ENCODE peak calls at places on chromosomes 12 and 14, in seven cellular contexts. One of them, this sample, is unnamed. For H3K4me1, the result is how much of the 10 kb centered on the place peaks cover.

GRCh38 chr12:131943389-131943788 is 6.4 kb upstream of the EP400 start:
- DNase-seq in HepG2: no peak
- DNase-seq in CD8-positive, alpha-beta T cell: no peak
- DNase-seq in Peyer's patch: peak
- DNase-seq in lung: no peak
- DNase-seq in IMR-90: no peak
- DNase-seq in transverse colon: peak
- DNase-seq in this sample: no peak

GRCh38 chr14:54794796-54795195 is 107.8 kb downstream of the GCH1 start:
- DNase-seq in HepG2: no peak
- DNase-seq in CD8-positive, alpha-beta T cell: no peak
- DNase-seq in Peyer's patch: no peak
- DNase-seq in lung: no peak
- DNase-seq in IMR-90: no peak
- DNase-seq in transverse colon: no peak
- DNase-seq in this sample: no peak

GRCh38 chr12:13725049-13725448 is 256.4 kb downstream of the GRIN2B start:
- DNase-seq in HepG2: no peak
- DNase-seq in CD8-positive, alpha-beta T cell: no peak
- DNase-seq in Peyer's patch: no peak
- DNase-seq in lung: no peak
- DNase-seq in IMR-90: no peak
- DNase-seq in transverse colon: no peak
- DNase-seq in this sample: no peak

GRCh38 chr14:53792909-53793308 is 163.7 kb downstream of the BMP4 start:
- DNase-seq in HepG2: no peak
- DNase-seq in CD8-positive, alpha-beta T cell: no peak
- DNase-seq in Peyer's patch: no peak
- DNase-seq in lung: no peak
- DNase-seq in IMR-90: no peak
- DNase-seq in transverse colon: no peak
- DNase-seq in this sample: no peak

GRCh38 chr14:104794099-104794498 is 1.4 kb downstream of the AKT1 start:
- DNase-seq in HepG2: peak
- DNase-seq in CD8-positive, alpha-beta T cell: peak
- DNase-seq in Peyer's patch: peak
- DNase-seq in lung: peak
- DNase-seq in IMR-90: peak
- DNase-seq in transverse colon: peak
- DNase-seq in this sample: peak

GRCh38 chr12:103901518-103902173 is 28.6 kb upstream of the HSP90B1 start:
- DNase-seq in HepG2: no peak
- DNase-seq in CD8-positive, alpha-beta T cell: peak
- DNase-seq in Peyer's patch: peak
- DNase-seq in lung: no peak
- DNase-seq in IMR-90: no peak
- DNase-seq in transverse colon: peak
- DNase-seq in this sample: no peak

GRCh38 chr12:69440016-69440415 is 30.2 kb upstream of the FRS2 start:
- DNase-seq in HepG2: no peak
- DNase-seq in CD8-positive, alpha-beta T cell: no peak
- DNase-seq in Peyer's patch: no peak
- DNase-seq in lung: no peak
- DNase-seq in IMR-90: no peak
- DNase-seq in transverse colon: no peak
- DNase-seq in this sample: no peak

GRCh38 chr12:50597200-50598195 is 92.7 kb downstream of the DIP2B start:
- DNase-seq in HepG2: no peak
- DNase-seq in CD8-positive, alpha-beta T cell: peak
- DNase-seq in Peyer's patch: peak
- DNase-seq in lung: no peak
- DNase-seq in IMR-90: peak
- DNase-seq in transverse colon: no peak
- DNase-seq in this sample: no peak

GRCh38 chr14:95495538-95496025 is 20.9 kb downstream of the SYNE3 start:
- DNase-seq in HepG2: no peak
- DNase-seq in CD8-positive, alpha-beta T cell: no peak
- DNase-seq in Peyer's patch: peak
- DNase-seq in lung: no peak
- DNase-seq in IMR-90: no peak
- DNase-seq in transverse colon: peak
- DNase-seq in this sample: peak

GRCh38 chr12:109718390-109718789 is 4.8 kb downstream of the FAM222A start:
- DNase-seq in HepG2: no peak
- DNase-seq in CD8-positive, alpha-beta T cell: no peak
- DNase-seq in Peyer's patch: no peak
- DNase-seq in lung: no peak
- DNase-seq in IMR-90: no peak
- DNase-seq in transverse colon: no peak
- DNase-seq in this sample: no peak

GRCh38 chr12:57744194-57744776 is 554 bp upstream of the TSPAN31 start:
- DNase-seq in HepG2: no peak
- DNase-seq in CD8-positive, alpha-beta T cell: peak
- DNase-seq in Peyer's patch: peak
- DNase-seq in lung: peak
- DNase-seq in IMR-90: peak
- DNase-seq in transverse colon: peak
- DNase-seq in this sample: peak

GRCh38 chr12:57735952-57736742 is 2.4 kb downstream of the AGAP2 start:
- DNase-seq in HepG2: peak
- DNase-seq in CD8-positive, alpha-beta T cell: no peak
- DNase-seq in Peyer's patch: no peak
- DNase-seq in lung: no peak
- DNase-seq in IMR-90: peak
- DNase-seq in transverse colon: no peak
- DNase-seq in this sample: no peak

GRCh38 chr12:52835271-52836041 is 1.3 kb upstream of the KRT79 start:
- DNase-seq in HepG2: no peak
- DNase-seq in CD8-positive, alpha-beta T cell: no peak
- DNase-seq in Peyer's patch: no peak
- DNase-seq in lung: no peak
- DNase-seq in IMR-90: no peak
- DNase-seq in transverse colon: no peak
- DNase-seq in this sample: no peak

GRCh38 chr14:69610859-69611263 is 535 bp upstream of the SUSD6 start:
- DNase-seq in HepG2: no peak
- DNase-seq in CD8-positive, alpha-beta T cell: no peak
- DNase-seq in Peyer's patch: no peak
- DNase-seq in lung: no peak
- DNase-seq in IMR-90: no peak
- DNase-seq in transverse colon: no peak
- DNase-seq in this sample: no peak

GRCh38 chr14:45811155-45811554 is 558.2 kb upstream of the MIS18BP1 start:
- DNase-seq in HepG2: no peak
- DNase-seq in CD8-positive, alpha-beta T cell: no peak
- DNase-seq in Peyer's patch: no peak
- DNase-seq in lung: no peak
- DNase-seq in IMR-90: no peak
- DNase-seq in transverse colon: no peak
- DNase-seq in this sample: no peak

GRCh38 chr14:22122227-22123187 is 448.9 kb upstream of the OR4E1 start:
- DNase-seq in HepG2: peak
- DNase-seq in CD8-positive, alpha-beta T cell: no peak
- DNase-seq in Peyer's patch: no peak
- DNase-seq in lung: no peak
- DNase-seq in IMR-90: peak
- DNase-seq in transverse colon: peak
- DNase-seq in this sample: peak

GRCh38 chr12:131072446-131073230 is 118.9 kb downstream of the ADGRD1 start:
- DNase-seq in HepG2: no peak
- DNase-seq in CD8-positive, alpha-beta T cell: no peak
- DNase-seq in Peyer's patch: no peak
- DNase-seq in lung: no peak
- DNase-seq in IMR-90: no peak
- DNase-seq in transverse colon: no peak
- DNase-seq in this sample: no peak

GRCh38 chr14:81312289-81312876 is 87.7 kb downstream of the STON2 start:
- DNase-seq in HepG2: no peak
- DNase-seq in CD8-positive, alpha-beta T cell: no peak
- DNase-seq in Peyer's patch: no peak
- DNase-seq in lung: no peak
- DNase-seq in IMR-90: no peak
- DNase-seq in transverse colon: no peak
- DNase-seq in this sample: no peak

GRCh38 chr14:81311816-81312215 is 88.3 kb downstream of the STON2 start:
- DNase-seq in HepG2: no peak
- DNase-seq in CD8-positive, alpha-beta T cell: no peak
- DNase-seq in Peyer's patch: no peak
- DNase-seq in lung: no peak
- DNase-seq in IMR-90: no peak
- DNase-seq in transverse colon: no peak
- DNase-seq in this sample: no peak

GRCh38 chr14:81311128-81311527 is 89.0 kb downstream of the STON2 start:
- DNase-seq in HepG2: no peak
- DNase-seq in CD8-positive, alpha-beta T cell: no peak
- DNase-seq in Peyer's patch: no peak
- DNase-seq in lung: no peak
- DNase-seq in IMR-90: no peak
- DNase-seq in transverse colon: no peak
- DNase-seq in this sample: no peak

GRCh38 chr14:81309511-81309910 is 88.8 kb upstream of the GTF2A1 start:
- DNase-seq in HepG2: no peak
- DNase-seq in CD8-positive, alpha-beta T cell: no peak
- DNase-seq in Peyer's patch: no peak
- DNase-seq in lung: no peak
- DNase-seq in IMR-90: no peak
- DNase-seq in transverse colon: no peak
- DNase-seq in this sample: no peak

DNA sequence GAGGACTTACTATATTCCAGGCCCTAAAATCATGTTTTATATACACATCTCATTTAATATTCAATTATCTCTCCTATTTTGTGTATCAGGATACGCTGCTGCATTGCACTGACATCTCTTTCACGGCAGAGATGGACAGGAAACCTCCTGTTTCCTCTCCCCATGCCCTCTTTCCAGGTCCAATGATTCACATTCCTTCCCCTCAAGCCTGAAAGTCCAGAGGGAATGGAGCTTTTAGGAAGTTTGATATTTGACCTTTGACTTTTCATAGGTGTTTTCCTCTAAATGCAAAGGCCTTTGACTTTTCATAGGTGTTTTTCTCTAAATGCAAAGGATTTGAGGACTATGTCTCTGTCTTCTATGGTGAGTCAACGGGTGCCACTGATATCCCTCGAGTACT is 89.5 kb downstream of the STON2 start:
- DNase-seq in HepG2: no peak
- DNase-seq in CD8-positive, alpha-beta T cell: no peak
- DNase-seq in Peyer's patch: no peak
- DNase-seq in lung: no peak
- DNase-seq in IMR-90: no peak
- DNase-seq in transverse colon: no peak
- DNase-seq in this sample: no peak
- H3K4me1 ChIP-seq in HepG2: under half
- H3K4me1 ChIP-seq in CD8-positive, alpha-beta T cell: under half
- H3K4me1 ChIP-seq in Peyer's patch: under half
- H3K4me1 ChIP-seq in lung: under half
- H3K4me1 ChIP-seq in IMR-90: under half
- H3K4me1 ChIP-seq in transverse colon: under half
- H3K4me1 ChIP-seq in this sample: under half

GRCh38 chr12:122099280-122099749 is 20.8 kb downstream of the MLXIP start:
- DNase-seq in HepG2: no peak
- DNase-seq in CD8-positive, alpha-beta T cell: no peak
- DNase-seq in Peyer's patch: peak
- DNase-seq in lung: no peak
- DNase-seq in IMR-90: no peak
- DNase-seq in transverse colon: no peak
- DNase-seq in this sample: no peak
- H3K4me3 ChIP-seq in HepG2: no peak
- H3K4me3 ChIP-seq in CD8-positive, alpha-beta T cell: no peak
- H3K4me3 ChIP-seq in Peyer's patch: no peak
- H3K4me3 ChIP-seq in lung: no peak
- H3K4me3 ChIP-seq in IMR-90: no peak
- H3K4me3 ChIP-seq in transverse colon: no peak
- H3K4me3 ChIP-seq in this sample: no peak

GRCh38 chr14:90742252-90742651 is 74.0 kb downstream of the TTC7B start:
- DNase-seq in HepG2: no peak
- DNase-seq in CD8-positive, alpha-beta T cell: no peak
- DNase-seq in Peyer's patch: no peak
- DNase-seq in lung: no peak
- DNase-seq in IMR-90: no peak
- DNase-seq in transverse colon: no peak
- DNase-seq in this sample: no peak

GRCh38 chr14:90740946-90741681 is 75.1 kb downstream of the TTC7B start:
- DNase-seq in HepG2: no peak
- DNase-seq in CD8-positive, alpha-beta T cell: no peak
- DNase-seq in Peyer's patch: no peak
- DNase-seq in lung: no peak
- DNase-seq in IMR-90: no peak
- DNase-seq in transverse colon: no peak
- DNase-seq in this sample: no peak

GRCh38 chr14:90741682-90741946 is 74.6 kb downstream of the TTC7B start:
- DNase-seq in HepG2: no peak
- DNase-seq in CD8-positive, alpha-beta T cell: no peak
- DNase-seq in Peyer's patch: no peak
- DNase-seq in lung: no peak
- DNase-seq in IMR-90: no peak
- DNase-seq in transverse colon: no peak
- DNase-seq in this sample: no peak

GRCh38 chr14:90740081-90740480 is 76.1 kb downstream of the TTC7B start:
- DNase-seq in HepG2: no peak
- DNase-seq in CD8-positive, alpha-beta T cell: no peak
- DNase-seq in Peyer's patch: no peak
- DNase-seq in lung: no peak
- DNase-seq in IMR-90: no peak
- DNase-seq in transverse colon: no peak
- DNase-seq in this sample: no peak

DNA sequence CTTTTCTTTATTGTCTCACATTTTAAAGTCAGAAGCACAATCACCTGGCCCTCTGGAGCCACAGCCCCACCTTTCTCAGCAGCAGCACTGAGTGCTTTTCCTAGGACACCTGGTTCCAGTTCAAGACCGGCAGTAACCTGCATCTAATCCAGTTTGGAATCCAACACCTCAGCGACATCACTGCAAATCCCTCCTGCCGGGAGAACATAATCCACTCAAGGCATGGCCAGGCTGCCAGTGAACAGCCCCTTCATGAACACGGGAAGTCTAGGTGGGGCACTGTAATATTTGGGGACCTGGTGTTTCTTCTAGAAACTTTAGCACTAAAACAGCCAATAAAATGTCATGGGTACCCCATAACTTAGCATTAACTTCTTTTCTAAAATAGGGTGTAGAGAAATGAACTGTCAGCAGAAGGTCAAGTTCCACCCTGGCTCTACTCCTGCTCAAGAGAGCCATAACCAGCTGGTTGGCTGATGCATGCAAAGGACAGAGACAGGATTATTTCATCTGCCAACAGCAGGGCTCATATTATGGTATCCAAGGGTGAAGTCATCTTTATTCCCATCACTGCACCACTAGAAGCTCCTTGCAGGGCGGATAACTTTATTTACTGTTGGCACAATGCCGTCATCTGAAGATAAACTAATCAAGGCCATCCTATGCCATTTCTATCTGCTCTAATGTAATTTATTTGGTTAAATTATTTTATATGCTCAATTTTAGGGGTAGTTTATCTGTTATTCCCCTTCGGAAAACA is 76.7 kb downstream of the TTC7B start:
- DNase-seq in HepG2: no peak
- DNase-seq in CD8-positive, alpha-beta T cell: no peak
- DNase-seq in Peyer's patch: no peak
- DNase-seq in lung: no peak
- DNase-seq in IMR-90: peak
- DNase-seq in transverse colon: no peak
- DNase-seq in this sample: no peak
- H3K4me1 ChIP-seq in HepG2: under half
- H3K4me1 ChIP-seq in CD8-positive, alpha-beta T cell: under half
- H3K4me1 ChIP-seq in Peyer's patch: under half
- H3K4me1 ChIP-seq in lung: under half
- H3K4me1 ChIP-seq in IMR-90: under half
- H3K4me1 ChIP-seq in transverse colon: under half
- H3K4me1 ChIP-seq in this sample: under half

GRCh38 chr12:46371718-46372130 is 849 bp downstream of the SLC38A2 start:
- DNase-seq in HepG2: no peak
- DNase-seq in CD8-positive, alpha-beta T cell: peak
- DNase-seq in Peyer's patch: peak
- DNase-seq in lung: peak
- DNase-seq in IMR-90: peak
- DNase-seq in transverse colon: peak
- DNase-seq in this sample: peak
- H3K4me3 ChIP-seq in HepG2: peak
- H3K4me3 ChIP-seq in CD8-positive, alpha-beta T cell: peak
- H3K4me3 ChIP-seq in Peyer's patch: peak
- H3K4me3 ChIP-seq in lung: peak
- H3K4me3 ChIP-seq in IMR-90: peak
- H3K4me3 ChIP-seq in transverse colon: peak
- H3K4me3 ChIP-seq in this sample: peak